ENCODE peak calls at places on chromosomes 4 and X, in ten cellular contexts. A is cardiac muscle cell, S is ovary, D is GM23338, U is tibial artery, Q is NT2/D1, N is tibial nerve, H is neuronal stem cell, E is iPS DF 6.9, O is SK-N-SH. T is an unnamed sample.

GRCh38 chr4:5045099-5045498 is 6.2 kb upstream of the STK32B start:
- DNase-seq in A (no peak), S (no peak), D (no peak), U (peak), Q (no peak), N (no peak), H (no peak), E (no peak), O (no peak), T (peak)

GRCh38 chr4:3739577-3739976 is 26.6 kb upstream of the ADRA2C start:
- DNase-seq in A (no peak), S (no peak), D (no peak), U (no peak), Q (no peak), N (no peak), H (no peak), E (no peak), O (no peak), T (no peak)

GRCh38 chrX:44036336-44036735 is 63.1 kb upstream of the NDP start:
- DNase-seq in A (no peak), S (no peak), D (no peak), U (no peak), Q (no peak), N (no peak), H (no peak), E (no peak), O (no peak), T (no peak)

GRCh38 chr4:16264798-16265197 is 38.5 kb upstream of the TAPT1 start:
- DNase-seq in A (peak), S (no peak), D (peak), U (no peak), Q (no peak), N (no peak), H (no peak), E (no peak), O (peak), T (peak)

GRCh38 chr4:1336079-1336478 is 10.9 kb upstream of the UVSSA start:
- DNase-seq in A (no peak), S (no peak), D (no peak), U (no peak), Q (no peak), N (no peak), H (no peak), E (no peak), O (no peak), T (no peak)

GRCh38 chrX:85375333-85375738 is 4.1 kb downstream of the POF1B start:
- DNase-seq in A (peak), S (no peak), D (no peak), U (no peak), Q (no peak), N (no peak), H (no peak), E (no peak), O (peak), T (no peak)

GRCh38 chrX:81120936-81121351 is 80.8 kb downstream of the HMGN5 start:
- DNase-seq in A (peak), S (peak), D (peak), U (peak), Q (peak), N (peak), H (peak), E (no peak), O (peak), T (peak)

GRCh38 chr4:2243682-2244380 is 1.9 kb upstream of the HAUS3 start:
- DNase-seq in A (peak), S (peak), D (no peak), U (peak), Q (no peak), N (no peak), H (no peak), E (no peak), O (peak), T (peak)

GRCh38 chr4:137804906-137805511 is 272.7 kb upstream of the PCDH18 start:
- DNase-seq in A (no peak), S (no peak), D (no peak), U (no peak), Q (no peak), N (no peak), H (no peak), E (no peak), O (no peak), T (no peak)

GRCh38 chr4:86592553-86593249 is 1.4 kb upstream of the PTPN13 start:
- DNase-seq in A (no peak), S (no peak), D (no peak), U (no peak), Q (no peak), N (no peak), H (no peak), E (no peak), O (no peak), T (no peak)

GRCh38 chr4:116531870-116532269 is 553.5 kb downstream of the TRAM1L1 start:
- DNase-seq in A (no peak), S (no peak), D (peak), U (no peak), Q (no peak), N (no peak), H (no peak), E (no peak), O (no peak), T (no peak)

GRCh38 chrX:122517781-122518180 is 666.3 kb upstream of the GRIA3 start:
- DNase-seq in A (no peak), S (no peak), D (no peak), U (no peak), Q (no peak), N (no peak), H (no peak), E (no peak), O (no peak), T (no peak)

GRCh38 chr4:143424276-143424675 is 87.6 kb downstream of the GAB1 start:
- DNase-seq in A (no peak), S (no peak), D (no peak), U (no peak), Q (no peak), N (no peak), H (no peak), E (no peak), O (no peak), T (no peak)

GRCh38 chrX:68686684-68687045 is 39.2 kb downstream of the STARD8 start:
- DNase-seq in A (no peak), S (peak), D (peak), U (no peak), Q (no peak), N (peak), H (no peak), E (no peak), O (no peak), T (peak)
- H3K4me3 ChIP-seq in A (peak), S (peak), D (peak), U (no peak), Q (peak), N (peak), H (no peak), E (peak), O (no peak), T (peak)

GRCh38 chr4:145720656-145721055 is 40.7 kb downstream of the C4orf51 start:
- DNase-seq in A (no peak), S (no peak), D (no peak), U (no peak), Q (no peak), N (no peak), H (no peak), E (no peak), O (no peak), T (no peak)
- H3K4me3 ChIP-seq in A (no peak), S (no peak), D (no peak), U (no peak), Q (no peak), N (no peak), H (no peak), E (no peak), O (no peak), T (no peak)

GRCh38 chr4:128635939-128636551 is 173.5 kb upstream of the JADE1 start:
- DNase-seq in A (peak), S (no peak), D (no peak), U (no peak), Q (no peak), N (no peak), H (no peak), E (no peak), O (no peak), T (no peak)

GRCh38 chr4:128633067-128633466 is 176.4 kb upstream of the JADE1 start:
- DNase-seq in A (no peak), S (no peak), D (no peak), U (no peak), Q (no peak), N (no peak), H (no peak), E (no peak), O (no peak), T (no peak)

GRCh38 chr4:128635141-128635911 is 174.2 kb upstream of the JADE1 start:
- DNase-seq in A (peak), S (no peak), D (no peak), U (no peak), Q (no peak), N (no peak), H (no peak), E (no peak), O (no peak), T (no peak)

GRCh38 chr4:128639586-128640270 is 169.8 kb upstream of the JADE1 start:
- DNase-seq in A (no peak), S (no peak), D (no peak), U (no peak), Q (no peak), N (no peak), H (no peak), E (no peak), O (no peak), T (no peak)

DNA sequence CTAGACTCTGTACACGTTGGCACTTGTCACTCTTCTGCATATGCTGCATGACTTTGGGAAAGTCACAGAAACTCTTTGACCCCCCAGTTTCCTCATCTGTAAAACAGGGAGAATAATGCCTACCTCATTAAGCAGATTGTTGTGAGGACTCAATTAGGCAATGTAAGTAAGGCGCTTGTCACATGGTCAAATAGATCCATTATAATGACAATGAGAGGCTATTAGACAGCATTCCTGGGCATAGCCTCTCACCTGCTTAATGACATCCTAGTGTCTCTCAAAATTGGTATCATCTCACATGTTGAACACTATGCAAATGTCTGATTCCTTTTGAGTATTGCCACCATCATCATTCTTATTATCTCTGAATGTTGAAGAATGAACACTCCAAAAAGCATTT is 172.6 kb upstream of the JADE1 start:
- DNase-seq in A (no peak), S (no peak), D (peak), U (no peak), Q (no peak), N (no peak), H (no peak), E (no peak), O (no peak), T (no peak)
- H3K4me3 ChIP-seq in A (no peak), S (no peak), D (no peak), U (no peak), Q (no peak), N (no peak), H (no peak), E (no peak), O (no peak), T (no peak)

GRCh38 chr4:182920676-182921075 is 3.5 kb upstream of the DCTD start:
- DNase-seq in A (no peak), S (no peak), D (no peak), U (no peak), Q (no peak), N (no peak), H (no peak), E (no peak), O (no peak), T (no peak)

GRCh38 chr4:182918791-182919302 is 1.7 kb upstream of the DCTD start:
- DNase-seq in A (no peak), S (no peak), D (no peak), U (no peak), Q (no peak), N (no peak), H (no peak), E (no peak), O (no peak), T (no peak)

GRCh38 chr4:182917182-182918043 is at the start of gene DCTD:
- DNase-seq in A (peak), S (peak), D (peak), U (peak), Q (no peak), N (peak), H (peak), E (peak), O (peak), T (peak)

GRCh38 chr4:182916483-182917181 is 554 bp downstream of the DCTD start:
- DNase-seq in A (peak), S (peak), D (peak), U (peak), Q (no peak), N (peak), H (peak), E (no peak), O (no peak), T (no peak)

DNA sequence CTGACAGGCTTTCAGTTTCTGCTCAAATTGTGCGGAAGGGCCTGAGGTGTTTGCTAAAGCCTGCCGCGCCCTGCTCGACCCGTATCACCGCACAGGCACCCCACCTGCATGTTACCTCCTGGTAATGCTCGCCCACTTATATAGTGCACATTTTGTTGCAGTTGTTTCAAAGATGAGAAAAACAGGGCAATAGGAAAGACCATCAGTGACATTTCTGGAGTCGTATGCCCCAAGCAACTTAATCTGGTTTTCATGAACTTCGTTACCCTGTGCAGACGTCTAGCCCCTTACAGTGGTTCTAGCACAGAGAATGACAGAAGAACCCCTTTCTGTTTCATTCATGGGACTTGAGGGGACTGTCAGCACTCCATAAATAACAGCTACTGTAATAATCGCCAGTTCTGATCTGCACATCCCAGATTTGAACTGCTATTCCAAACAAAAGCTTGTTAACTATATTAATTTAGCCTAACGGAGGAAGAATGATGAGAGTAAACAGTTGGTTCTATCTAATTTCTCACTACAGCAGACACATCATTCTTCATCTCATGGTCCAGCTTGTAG is 940 bp upstream of the DCTD start:
- DNase-seq in A (no peak), S (no peak), D (no peak), U (no peak), Q (no peak), N (no peak), H (no peak), E (no peak), O (no peak), T (no peak)
- H3K4me3 ChIP-seq in A (peak), S (peak), D (peak), U (peak), Q (peak), N (peak), H (peak), E (peak), O (peak), T (peak)

GRCh38 chr4:168850016-168850415 is 160.0 kb downstream of the CBR4 start:
- DNase-seq in A (no peak), S (no peak), D (no peak), U (no peak), Q (no peak), N (no peak), H (no peak), E (no peak), O (no peak), T (no peak)

GRCh38 chr4:168848112-168848511 is 161.9 kb downstream of the CBR4 start:
- DNase-seq in A (no peak), S (no peak), D (no peak), U (no peak), Q (no peak), N (no peak), H (no peak), E (no peak), O (peak), T (no peak)

GRCh38 chr4:168846414-168846813 is 163.6 kb downstream of the CBR4 start:
- DNase-seq in A (no peak), S (no peak), D (peak), U (no peak), Q (no peak), N (no peak), H (no peak), E (no peak), O (no peak), T (peak)

GRCh38 chr4:168845897-168846296 is 164.2 kb downstream of the CBR4 start:
- DNase-seq in A (no peak), S (no peak), D (no peak), U (no peak), Q (no peak), N (no peak), H (no peak), E (no peak), O (no peak), T (no peak)

DNA sequence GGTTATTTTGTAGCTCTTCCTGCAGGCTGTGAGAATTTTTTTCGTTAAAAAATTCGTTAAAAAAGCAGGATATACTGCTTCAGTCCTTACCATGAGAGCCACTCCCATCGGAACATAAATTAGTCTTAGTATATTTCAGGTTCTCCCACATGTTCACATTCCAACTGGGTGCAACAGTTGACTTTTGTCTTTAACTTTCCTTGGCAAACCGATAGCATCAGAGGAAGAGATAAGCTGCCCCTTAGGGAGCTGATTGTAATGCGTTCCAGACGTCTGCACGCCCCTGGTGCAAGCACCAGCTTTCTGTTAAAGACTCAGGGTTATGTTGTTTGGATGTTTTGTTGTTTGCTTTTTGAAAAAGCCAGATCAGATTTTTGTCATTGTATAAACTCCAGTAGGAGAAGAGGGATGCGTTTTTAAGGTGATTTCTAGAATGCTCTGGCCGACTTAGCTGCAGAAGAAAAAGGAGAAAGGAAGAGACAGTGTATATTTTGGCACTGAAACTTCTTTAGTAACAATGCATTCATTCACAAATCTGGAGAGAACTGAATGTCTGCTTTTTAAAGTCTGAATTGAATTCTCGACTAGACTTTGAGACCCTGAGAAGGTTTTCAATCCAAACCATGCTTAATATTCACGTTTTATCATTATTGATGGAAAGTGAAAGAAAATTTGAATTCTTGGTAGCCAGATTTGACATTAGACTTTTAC is 160.9 kb downstream of the CBR4 start:
- DNase-seq in A (peak), S (no peak), D (peak), U (no peak), Q (peak), N (no peak), H (no peak), E (no peak), O (peak), T (no peak)
- H3K4me3 ChIP-seq in A (no peak), S (no peak), D (peak), U (no peak), Q (no peak), N (no peak), H (no peak), E (no peak), O (no peak), T (no peak)